ENCODE peak calls at places on chromosomes 11 and 22, in four cellular contexts. K is K562, X is HepG2, V is GM12878. U is an unnamed sample.

GRCh38 chr22:32801436-32802290 is at the start of gene TIMP3:
- DNase-seq in X (no peak), V (no peak), K (peak), U (peak)

GRCh38 chr11:119316017-119316728 is 757 bp downstream of the MCAM start:
- DNase-seq in X (no peak), K (peak), V (no peak), U (no peak)

GRCh38 chr11:37858398-37858797 is 1260.4 kb upstream of the RAG2 start:
- DNase-seq in V (no peak), K (no peak), X (no peak), U (no peak)

GRCh38 chr22:39808087-39808486 is 85.5 kb downstream of the ENTHD1 start:
- DNase-seq in K (peak), V (no peak), X (peak), U (peak)

GRCh38 chr11:15700456-15700855 is 585.7 kb downstream of the INSC start:
- DNase-seq in K (no peak), X (no peak), V (no peak), U (no peak)

GRCh38 chr11:121540627-121541026 is 87.9 kb upstream of the SORL1-AS1 start:
- DNase-seq in X (no peak), K (no peak), V (peak), U (no peak)

GRCh38 chr11:63537293-63538101 is 889 bp downstream of the PLAAT4 start:
- DNase-seq in K (no peak), V (no peak), X (no peak), U (no peak)

GRCh38 chr11:10606536-10607208 is 38.2 kb upstream of the LYVE1 start:
- DNase-seq in V (peak), K (no peak), X (no peak), U (no peak)

GRCh38 chr11:7651140-7651551 is 22.2 kb downstream of the CYB5R2 start:
- DNase-seq in K (peak), V (no peak), X (no peak), U (no peak)

GRCh38 chr11:95680169-95680929 is 109.2 kb downstream of the FAM76B start:
- DNase-seq in K (no peak), V (no peak), X (no peak), U (peak)

GRCh38 chr11:45704635-45705034 is 39.2 kb upstream of the CHST1 start:
- DNase-seq in K (peak), X (no peak), V (no peak), U (no peak)

GRCh38 chr11:12680246-12680939 is 6.2 kb downstream of the TEAD1 start:
- DNase-seq in V (no peak), X (peak), K (peak), U (peak)

GRCh38 chr11:117949062-117949461 is 19.9 kb upstream of the TMPRSS13 start:
- DNase-seq in V (no peak), K (no peak), X (no peak), U (no peak)

GRCh38 chr11:8814209-8814922 is 96.6 kb upstream of the AKIP1 start:
- DNase-seq in V (no peak), K (no peak), X (no peak), U (no peak)

GRCh38 chr11:64564947-64565889 is 25.8 kb upstream of the SLC22A12 start:
- DNase-seq in V (no peak), X (peak), K (peak), U (peak)

GRCh38 chr22:26235792-26236191 is 66.5 kb downstream of the SEZ6L start:
- DNase-seq in K (no peak), X (no peak), V (no peak), U (no peak)

GRCh38 chr22:46122511-46122971 is 27.8 kb upstream of the PPARA start:
- DNase-seq in K (peak), V (no peak), X (peak), U (no peak)

GRCh38 chr22:45684169-45684568 is 12.5 kb downstream of the ATXN10 start:
- DNase-seq in V (no peak), K (no peak), X (no peak), U (no peak)

GRCh38 chr22:44399196-44399837 is 86.6 kb upstream of the SHISAL1 start:
- DNase-seq in K (no peak), V (no peak), X (no peak), U (no peak)

GRCh38 chr11:45100338-45100737 is 46.1 kb upstream of the PRDM11 start:
- DNase-seq in X (no peak), V (no peak), K (no peak), U (peak)

GRCh38 chr11:94058630-94059029 is 37.5 kb downstream of the HEPHL1 start:
- DNase-seq in K (no peak), V (no peak), X (no peak), U (no peak)

GRCh38 chr11:32280339-32280738 is 155.0 kb downstream of the WT1 start:
- DNase-seq in V (no peak), K (no peak), X (no peak), U (no peak)

DNA sequence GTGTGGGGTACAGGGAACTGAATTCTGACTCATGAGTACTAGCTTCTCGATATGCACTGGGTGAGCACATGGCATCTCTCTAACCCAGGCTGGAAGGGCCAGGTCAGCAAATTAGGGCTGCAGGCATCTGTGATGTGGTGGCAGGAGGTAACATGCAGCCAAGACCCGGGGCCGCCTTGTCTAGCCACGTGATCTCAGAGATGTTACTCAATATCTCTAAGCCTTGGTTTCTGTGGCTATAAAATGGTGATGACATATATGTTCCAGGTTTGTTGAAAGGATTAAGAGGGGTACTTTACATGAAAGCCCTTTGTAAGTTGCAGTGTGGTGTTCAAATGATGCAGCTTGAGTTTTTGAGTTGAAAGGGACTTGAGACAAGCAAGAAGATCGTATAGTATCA is 3.2 kb downstream of the ST14 start:
- DNase-seq in X (no peak), K (no peak), V (no peak), U (no peak)
- TF ChIP-seq CHD4 in X (no peak), K (no peak), V (no peak), U (no peak)

DNA sequence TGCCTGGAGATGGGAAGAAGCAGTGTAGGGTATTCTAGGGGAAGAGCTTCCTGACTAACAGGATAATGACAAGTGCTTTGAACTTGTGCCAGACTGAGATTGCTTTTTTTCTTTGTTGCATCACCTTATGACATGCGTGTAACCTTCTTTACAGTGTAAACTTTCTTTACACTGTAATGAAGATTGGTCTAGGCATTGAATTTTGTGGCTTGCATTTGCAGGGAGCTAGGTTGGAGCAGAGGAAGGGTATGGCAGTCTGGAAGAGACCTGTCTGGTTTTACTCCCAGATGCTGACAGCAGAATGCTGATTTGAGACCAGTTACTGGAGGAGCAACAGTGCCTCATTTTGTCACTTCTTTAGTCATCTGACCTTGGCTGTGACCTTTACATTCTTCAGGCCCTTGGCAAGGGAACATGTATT is 5.6 kb downstream of the DDB2 start:
- DNase-seq in X (peak), K (no peak), V (no peak), U (no peak)
- TF ChIP-seq CHD4 in X (no peak), K (no peak), V (no peak), U (no peak)

GRCh38 chr11:61963016-61963281 is 4.5 kb downstream of the FTH1 start:
- DNase-seq in X (no peak), V (no peak), K (peak), U (no peak)
- TF ChIP-seq CHD4 in X (no peak), V (no peak), K (no peak), U (no peak)

GRCh38 chr22:37176464-37177061 is 11.5 kb downstream of the C1QTNF6 start:
- DNase-seq in X (no peak), K (no peak), V (no peak), U (no peak)

GRCh38 chr22:37177221-37177620 is 10.8 kb downstream of the C1QTNF6 start:
- DNase-seq in V (no peak), X (no peak), K (no peak), U (no peak)

GRCh38 chr22:37173709-37174108 is 14.3 kb downstream of the C1QTNF6 start:
- DNase-seq in V (no peak), K (no peak), X (no peak), U (no peak)

GRCh38 chr22:37175414-37176144 is 12.5 kb downstream of the C1QTNF6 start:
- DNase-seq in K (no peak), X (no peak), V (no peak), U (no peak)

DNA sequence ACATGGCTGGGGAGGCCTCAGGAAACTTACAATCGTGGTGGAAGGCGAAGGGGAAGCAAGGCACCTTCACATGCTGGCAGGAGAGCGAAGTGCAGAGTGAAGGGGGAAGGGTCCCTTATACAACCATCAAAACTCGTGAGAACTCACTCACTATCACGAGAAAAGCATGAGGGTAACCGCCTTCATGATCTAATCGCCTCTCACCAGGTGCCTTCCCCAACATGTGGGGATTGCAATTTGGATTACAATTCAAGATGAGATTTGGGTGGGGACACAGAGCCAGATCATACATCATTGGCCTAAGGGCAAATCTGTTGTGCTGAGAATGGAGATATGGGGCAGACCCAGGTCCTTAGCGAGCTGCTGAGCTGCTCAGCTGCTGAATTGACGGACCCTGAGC is 13.1 kb downstream of the C1QTNF6 start:
- DNase-seq in V (no peak), K (no peak), X (no peak), U (no peak)
- TF ChIP-seq CHD4 in V (no peak), K (no peak), X (no peak), U (no peak)

GRCh38 chr11:77215106-77215505 is 86.4 kb downstream of the GDPD4 start:
- DNase-seq in V (no peak), K (no peak), X (no peak), U (no peak)
- TF ChIP-seq CHD4 in V (no peak), K (no peak), X (no peak), U (no peak)

GRCh38 chr11:88656960-88657738 is 319.6 kb upstream of the CTSC start:
- DNase-seq in K (no peak), V (no peak), X (no peak), U (no peak)
- TF ChIP-seq CHD4 in K (no peak), V (no peak), X (no peak), U (no peak)

U was measured in A549.